ENCODE peak calls at places on chromosomes 16 and 17, in six cellular contexts. F, D, K, M, U and I are unnamed samples.

GRCh38 chr17:41416478-41416877 is 7.9 kb downstream of the KRT37 start:
- DNase-seq in U (no peak), K (no peak), D (no peak), F (no peak), M (no peak), I (no peak)

GRCh38 chr16:813204-813915 is 12.8 kb upstream of the GNG13 start:
- DNase-seq in M (peak; percentile 37), F (peak; percentile 74), U (no peak), D (no peak), K (no peak), I (peak; percentile 45)

GRCh38 chr17:66945451-66945850 is 19.1 kb upstream of the CACNG4 start:
- DNase-seq in U (no peak), D (no peak), M (no peak), F (no peak), K (no peak), I (no peak)

GRCh38 chr16:1705688-1706385 is at the start of gene MAPK8IP3:
- DNase-seq in D (peak; percentile 97), M (peak; percentile 94), K (peak; percentile 82), U (peak; percentile 77), F (peak; percentile 96), I (peak; percentile 91)

GRCh38 chr17:70313031-70313430 is 143.7 kb downstream of the KCNJ2 start:
- DNase-seq in F (no peak), M (no peak), U (no peak), D (no peak), K (no peak), I (no peak)

GRCh38 chr16:13436641-13437423 is 483.1 kb upstream of the ERCC4 start:
- DNase-seq in U (no peak), K (no peak), F (no peak), M (no peak), D (no peak), I (no peak)

GRCh38 chr17:66633322-66633965 is 201.5 kb upstream of the CACNG5 start:
- DNase-seq in F (no peak), D (no peak), U (no peak), M (no peak), K (no peak), I (no peak)

GRCh38 chr17:20706752-20707372 is 127.3 kb downstream of the CDRT15L2 start:
- DNase-seq in F (no peak), U (no peak), D (no peak), M (no peak), K (no peak), I (no peak)

GRCh38 chr16:4318171-4318910 is 2.5 kb downstream of the GLIS2 start:
- DNase-seq in M (no peak), K (no peak), D (no peak), U (no peak), F (no peak), I (no peak)

GRCh38 chr16:72995151-72995881 is 52.6 kb downstream of the ZFHX3 start:
- DNase-seq in U (no peak), M (no peak), K (no peak), D (no peak), F (no peak), I (no peak)

GRCh38 chr16:28167221-28167620 is 44.5 kb downstream of the XPO6 start:
- DNase-seq in D (no peak), M (no peak), K (no peak), F (no peak), U (no peak), I (no peak)

GRCh38 chr16:28166394-28167208 is 45.2 kb downstream of the XPO6 start:
- DNase-seq in M (no peak), K (no peak), U (peak; percentile 13), D (no peak), F (no peak), I (no peak)

GRCh38 chr16:28168991-28169554 is 42.7 kb downstream of the XPO6 start:
- DNase-seq in U (no peak), K (no peak), M (peak; percentile 76), D (no peak), F (no peak), I (no peak)

GRCh38 chr16:28165549-28166046 is 46.2 kb downstream of the XPO6 start:
- DNase-seq in F (no peak), U (no peak), D (no peak), K (no peak), M (no peak), I (no peak)

GRCh38 chr16:28167730-28168129 is 44.0 kb downstream of the XPO6 start:
- DNase-seq in U (no peak), F (no peak), K (no peak), M (no peak), D (no peak), I (no peak)
- H3K27ac ChIP-seq in U (no peak overlapping the region), F (no peak overlapping the region), K (no peak overlapping the region), M (no peak overlapping the region), D (no peak overlapping the region), I (no peak overlapping the region)

DNA sequence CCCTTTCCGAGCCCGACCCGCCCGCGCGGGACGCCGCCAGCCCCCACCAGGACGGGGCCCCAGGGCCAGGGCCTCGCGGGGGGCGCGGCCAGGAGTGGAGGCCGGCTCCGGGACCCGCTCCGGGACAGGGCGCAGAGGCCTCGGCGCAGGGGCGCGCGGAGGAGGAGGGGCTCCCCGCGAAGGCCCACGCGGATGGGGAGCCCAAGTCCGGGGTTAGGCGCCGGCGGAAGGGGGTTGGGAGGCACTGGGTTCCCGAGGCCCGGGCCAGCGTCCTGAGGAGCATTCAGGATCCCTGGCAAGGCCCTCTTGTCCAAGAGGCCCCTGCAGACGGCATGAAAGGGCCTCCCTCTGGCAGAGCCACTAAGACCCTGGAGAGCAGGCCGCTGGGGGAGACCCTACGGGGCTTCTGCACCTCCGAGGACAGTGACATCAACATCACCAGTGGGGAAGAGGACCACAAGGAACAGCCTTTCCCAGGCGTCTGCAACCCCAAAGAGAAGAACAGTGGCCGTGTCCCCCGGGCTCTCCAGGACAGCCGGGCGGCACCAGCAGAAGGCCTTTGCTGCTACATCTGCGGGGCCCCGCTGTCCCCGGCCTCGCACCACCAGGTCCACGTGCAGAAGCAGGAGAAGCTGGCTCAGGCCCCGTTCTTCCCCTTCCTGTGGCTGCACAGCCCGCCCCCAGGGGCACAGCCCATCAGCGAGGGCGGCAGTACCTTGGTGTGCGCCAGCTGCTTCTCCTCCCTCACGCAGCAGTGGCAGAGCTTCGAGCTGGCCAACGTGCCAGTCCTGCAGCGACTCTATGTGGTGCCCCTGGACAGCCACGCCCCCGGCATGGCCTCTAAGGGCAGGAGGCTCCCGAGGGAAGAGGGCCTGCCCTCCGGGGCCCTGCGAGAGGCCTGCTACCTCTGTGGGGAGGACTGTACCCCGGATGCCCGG is 58.1 kb upstream of the CIBAR2 start:
- DNase-seq in D (peak; percentile 57), M (no peak), U (no peak), K (no peak), F (peak; percentile 81), I (peak; percentile 86)
- H3K4me1 ChIP-seq in D (peaks cover 59% of the 10 kb centered on the region), M (no peaks in the 10 kb centered on the region), U (peaks cover 69% of the 10 kb centered on the region), K (peaks cover 34% of the 10 kb centered on the region), F (peaks cover 25% of the 10 kb centered on the region), I (peaks cover 63% of the 10 kb centered on the region)

GRCh38 chr16:74586948-74587347 is 20.0 kb downstream of the GLG1 start:
- DNase-seq in K (no peak), F (no peak), U (no peak), M (no peak), D (no peak), I (no peak)
- H3K27ac ChIP-seq in K (no peak overlapping the region), F (no peak overlapping the region), U (no peak overlapping the region), M (no peak overlapping the region), D (no peak overlapping the region), I (no peak overlapping the region)

GRCh38 chr16:8859913-8860881 is 8.6 kb downstream of the CARHSP1 start:
- DNase-seq in D (peak; percentile 62), F (peak; percentile 56), M (no peak), K (peak; percentile 82), U (no peak), I (peak; percentile 64)

GRCh38 chr16:8858994-8859912 is 9.6 kb downstream of the CARHSP1 start:
- DNase-seq in F (peak; percentile 70), M (no peak), U (no peak), K (no peak), D (no peak), I (peak; percentile 46)

GRCh38 chr16:8862309-8863130 is 6.3 kb downstream of the CARHSP1 start:
- DNase-seq in K (no peak), U (no peak), F (peak; percentile 67), M (no peak), D (peak; percentile 42), I (no peak)

GRCh38 chr16:8863594-8864424 is 5.0 kb downstream of the CARHSP1 start:
- DNase-seq in U (no peak), M (no peak), D (no peak), F (peak; percentile 95), K (no peak), I (peak; percentile 71)

GRCh38 chr16:8861563-8862308 is 7.1 kb downstream of the CARHSP1 start:
- DNase-seq in D (peak; percentile 66), U (no peak), M (no peak), K (peak; percentile 43), F (peak; percentile 80), I (peak; percentile 75)
- H3K4me1 ChIP-seq in D (peaks cover 45% of the 10 kb centered on the region), U (peaks cover 38% of the 10 kb centered on the region), M (peaks cover 36% of the 10 kb centered on the region), K (peaks cover 28% of the 10 kb centered on the region), F (peaks cover 25% of the 10 kb centered on the region), I (peaks cover 2% of the 10 kb centered on the region)

GRCh38 chr16:85645021-85645589 is 32.0 kb downstream of the GSE1 start:
- DNase-seq in D (no peak), K (no peak), F (no peak), U (peak; percentile 75), M (no peak), I (no peak)
- H3K27ac ChIP-seq in D (no peak overlapping the region), K (no peak overlapping the region), F (no peak overlapping the region), U (peak overlapping the region; percentile 32), M (no peak overlapping the region), I (no peak overlapping the region)